ENCODE peak calls at places on chromosomes 13 and 19, in eight cellular contexts. P is A549, O is caudate nucleus, F is heart right ventricle, W is IMR-90, S is colonic mucosa, J is H9, K is PC-9. M is an unnamed sample.

GRCh38 chr19:54262066-54262465 is 5.0 kb upstream of the LILRB5 start:
- DNase-seq in P (no peak), O (no peak), F (no peak), W (no peak), S (peak; percentile 10), J (no peak), K (no peak), M (no peak)

GRCh38 chr19:1324792-1325567 is 39.3 kb downstream of the EFNA2 start:
- DNase-seq in P (peak; percentile 78), O (peak; percentile 71), F (peak; percentile 65), W (peak; percentile 61), S (peak; percentile 61), J (no peak), K (peak; percentile 39), M (peak; percentile 18)

GRCh38 chr13:72255908-72256307 is 388.9 kb upstream of the DACH1 start:
- DNase-seq in P (peak; percentile 19), O (no peak), F (no peak), W (no peak), S (peak; percentile 30), J (peak; percentile 75), K (no peak), M (peak; percentile 12)

GRCh38 chr13:104253063-104253680 is 1187.0 kb upstream of the SLC10A2 start:
- DNase-seq in P (no peak), O (no peak), F (no peak), W (no peak), S (no peak), J (no peak), K (no peak), M (no peak)

GRCh38 chr13:22240716-22241115 is 569.8 kb downstream of the FGF9 start:
- DNase-seq in P (no peak), O (no peak), F (no peak), W (no peak), S (no peak), J (no peak), K (no peak), M (no peak)

GRCh38 chr19:13865578-13866462 is 11.1 kb upstream of the NANOS3 start:
- DNase-seq in P (no peak), O (no peak), F (no peak), W (no peak), S (peak; percentile 39), J (no peak), K (peak; percentile 29), M (no peak)

GRCh38 chr19:45528149-45528743 is 21.0 kb downstream of the VASP start:
- DNase-seq in P (peak; percentile 66), O (no peak), F (no peak), W (peak; percentile 56), S (no peak), J (peak; percentile 83), K (peak; percentile 99), M (no peak)

GRCh38 chr13:42011601-42012401 is 36.6 kb upstream of the DGKH start:
- DNase-seq in P (no peak), O (no peak), F (peak; percentile 12), W (no peak), S (no peak), J (peak; percentile 49), K (no peak), M (no peak)

GRCh38 chr19:45508931-45509691 is 1.8 kb downstream of the VASP start:
- DNase-seq in P (peak; percentile 81), O (no peak), F (peak; percentile 79), W (peak; percentile 66), S (peak; percentile 83), J (peak; percentile 88), K (peak; percentile 50), M (peak; percentile 54)

GRCh38 chr13:94700536-94700935 is 11.8 kb downstream of the SOX21 start:
- DNase-seq in P (no peak), O (no peak), F (no peak), W (no peak), S (no peak), J (no peak), K (no peak), M (no peak)

GRCh38 chr19:12721656-12722565 is 1.8 kb downstream of the TNPO2 start:
- DNase-seq in P (peak; percentile 24), O (peak; percentile 66), F (peak; percentile 68), W (peak; percentile 74), S (peak; percentile 56), J (peak; percentile 89), K (peak; percentile 52), M (peak; percentile 72)

GRCh38 chr19:19193926-19194325 is 1.9 kb downstream of the RFXANK start:
- DNase-seq in P (no peak), O (no peak), F (no peak), W (no peak), S (no peak), J (no peak), K (no peak), M (no peak)

GRCh38 chr13:112905086-112905485 is 63.9 kb upstream of the MCF2L start:
- DNase-seq in P (no peak), O (no peak), F (no peak), W (no peak), S (no peak), J (peak; percentile 61), K (no peak), M (no peak)

GRCh38 chr19:3986260-3987041 is 1.2 kb upstream of the EEF2 start:
- DNase-seq in P (peak; percentile 81), O (peak; percentile 27), F (no peak), W (peak; percentile 73), S (peak; percentile 77), J (peak; percentile 81), K (peak; percentile 70), M (peak; percentile 80)

GRCh38 chr13:75927183-75927582 is 291.1 kb downstream of the LMO7 start:
- DNase-seq in P (no peak), O (no peak), F (no peak), W (peak; percentile 8), S (no peak), J (no peak), K (no peak), M (no peak)

GRCh38 chr13:20994441-20994821 is 67.0 kb downstream of the LATS2 start:
- DNase-seq in P (no peak), O (no peak), F (no peak), W (no peak), S (no peak), J (no peak), K (no peak), M (no peak)

GRCh38 chr19:50398675-50399367 is 14.7 kb downstream of the POLD1 start:
- DNase-seq in P (no peak), O (no peak), F (no peak), W (no peak), S (no peak), J (no peak), K (no peak), M (no peak)

GRCh38 chr19:37227996-37228395 is 10.0 kb downstream of the ZNF383 start:
- DNase-seq in P (peak; percentile 57), O (no peak), F (no peak), W (no peak), S (no peak), J (peak; percentile 72), K (no peak), M (peak; percentile 31)

GRCh38 chr19:51788936-51789795 is 5.8 kb upstream of the FPR3 start:
- DNase-seq in P (no peak), O (no peak), F (no peak), W (no peak), S (no peak), J (no peak), K (peak; percentile 45), M (no peak)

DNA sequence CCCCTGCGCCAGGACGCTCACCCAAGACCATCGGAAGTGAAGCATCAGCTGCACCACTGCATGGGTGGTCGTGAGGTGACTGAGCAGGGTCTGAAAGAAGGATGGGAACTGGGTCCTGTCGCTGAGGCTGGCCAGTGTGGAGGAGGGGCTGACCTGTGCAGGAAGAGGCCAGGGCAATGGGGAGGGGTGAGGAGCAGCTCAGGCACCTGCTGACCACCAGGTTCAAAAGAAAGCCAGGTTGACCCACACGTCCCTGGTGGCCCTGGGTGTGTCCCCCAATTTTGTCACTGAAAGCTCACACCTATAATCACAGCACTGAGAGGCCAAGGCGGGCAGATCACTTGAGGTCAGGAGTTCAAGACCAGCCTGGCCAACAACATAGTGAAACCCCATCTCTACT is 13.7 kb upstream of the ZSCAN1 start:
- DNase-seq in P (no peak), O (no peak), F (no peak), W (no peak), S (no peak), J (no peak), K (no peak), M (no peak)
- H3K27ac ChIP-seq in P (no peak overlapping the region), O (no peak overlapping the region), F (no peak overlapping the region), W (no peak overlapping the region), S (no peak overlapping the region), J (no peak overlapping the region), K (no peak overlapping the region), M (no peak overlapping the region)

GRCh38 chr19:5054551-5055456 is 85.9 kb downstream of the KDM4B start:
- DNase-seq in P (no peak), O (peak; percentile 24), F (peak; percentile 55), W (no peak), S (no peak), J (no peak), K (no peak), M (no peak)
- H3K27ac ChIP-seq in P (no peak overlapping the region), O (peak overlapping the region; percentile 52), F (peak overlapping the region; percentile 56), W (no peak overlapping the region), S (no peak overlapping the region), J (no peak overlapping the region), K (no peak overlapping the region), M (no peak overlapping the region)

DNA sequence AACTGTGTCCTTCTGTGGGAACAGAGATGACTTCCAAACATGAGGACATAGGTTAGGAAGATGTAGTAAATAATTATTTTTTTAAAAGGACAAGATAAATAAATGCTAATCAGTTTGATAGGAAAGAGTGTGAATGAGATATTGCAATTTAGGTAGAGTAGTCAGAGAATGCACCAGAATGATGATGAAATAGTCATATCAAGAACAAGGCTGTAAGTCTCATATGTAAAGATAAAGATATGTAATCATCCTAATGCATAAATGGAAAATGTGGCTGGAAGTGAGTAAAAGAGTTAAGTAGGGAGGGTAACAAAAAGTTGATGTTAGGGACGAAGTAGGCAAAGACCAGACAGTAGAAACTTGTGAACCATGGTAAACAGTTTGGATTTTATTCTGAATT is 1041.7 kb upstream of the MIR17HG start:
- DNase-seq in P (no peak), O (no peak), F (no peak), W (no peak), S (no peak), J (no peak), K (no peak), M (no peak)
- H3K27ac ChIP-seq in P (no peak overlapping the region), O (no peak overlapping the region), F (no peak overlapping the region), W (no peak overlapping the region), S (no peak overlapping the region), J (no peak overlapping the region), K (no peak overlapping the region), M (no peak overlapping the region)

DNA sequence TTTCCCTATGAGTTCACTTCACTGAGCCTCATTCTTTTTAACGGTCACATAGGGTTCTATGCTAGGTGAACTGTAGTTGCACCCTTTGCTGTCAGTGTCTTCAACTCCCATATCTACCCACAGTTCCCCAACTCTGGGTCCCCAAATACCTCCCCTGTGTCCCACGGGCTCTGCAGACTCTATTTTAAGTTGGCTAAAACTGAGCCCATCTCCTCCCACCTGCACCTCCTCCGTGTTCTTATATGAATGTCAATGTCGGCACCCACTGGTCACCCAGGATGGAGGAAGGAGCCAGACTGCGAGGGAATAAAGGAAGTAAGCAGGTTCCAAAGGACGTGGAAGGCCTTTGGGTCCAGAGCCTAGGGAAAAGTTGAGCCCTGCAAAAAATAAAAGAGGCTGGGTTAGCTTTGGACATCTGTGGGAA is 804 bp upstream of the PIN1 start:
- DNase-seq in P (no peak), O (no peak), F (no peak), W (no peak), S (no peak), J (no peak), K (no peak), M (no peak)
- H3K27ac ChIP-seq in P (no peak overlapping the region), O (peak overlapping the region; percentile 85), F (peak overlapping the region; percentile 70), W (no peak overlapping the region), S (peak overlapping the region; percentile 54), J (no peak overlapping the region), K (no peak overlapping the region), M (peak overlapping the region; percentile 76)